ENCODE peak calls at places on chromosomes 2 and 18, in seven cellular contexts. D is SHP77; U is renal cortical epithelial cell; W is fibroblast of mammary gland; G is AG10803; S is CD4-positive, alpha-beta memory T cell; B is ecto neural progenitor cell. A is an unnamed sample.

GRCh38 chr18:48476550-48476917 is 62.3 kb upstream of the CTIF start:
- DNase-seq in W (no peak), G (no peak), S (no peak), D (no peak), B (no peak), U (no peak), A (no peak)

GRCh38 chr2:88342749-88343148 is 109.7 kb downstream of the FOXI3 start:
- DNase-seq in S (no peak), U (no peak), D (no peak), W (no peak), G (no peak), B (no peak), A (no peak)

GRCh38 chr2:241965931-241966412 is 96.4 kb downstream of the RTP5 start:
- DNase-seq in U (peak), G (peak), W (peak), B (no peak), D (no peak), S (peak), A (peak)

GRCh38 chr2:118492335-118492734 is 355.1 kb downstream of the EN1 start:
- DNase-seq in W (peak), G (peak), B (no peak), S (no peak), U (peak), D (no peak), A (no peak)

GRCh38 chr2:177171418-177171865 is 41.2 kb upstream of the HNRNPA3 start:
- DNase-seq in G (no peak), U (no peak), D (no peak), W (no peak), S (no peak), B (no peak), A (no peak)

GRCh38 chr2:97660044-97660774 is 3.6 kb downstream of the ACTR1B start:
- DNase-seq in D (no peak), G (no peak), S (no peak), W (no peak), B (no peak), U (no peak), A (no peak)

GRCh38 chr2:231549446-231550239 is 19.4 kb upstream of the NMUR1 start:
- DNase-seq in G (no peak), U (no peak), D (no peak), W (no peak), B (no peak), S (no peak), A (no peak)

GRCh38 chr18:8717011-8717770 is 11.8 kb downstream of the MTCL1 start:
- DNase-seq in U (no peak), B (no peak), S (no peak), D (no peak), G (no peak), W (no peak), A (peak)

GRCh38 chr18:35680139-35680551 is 98.6 kb downstream of the GALNT1 start:
- DNase-seq in B (no peak), S (no peak), U (no peak), G (no peak), D (no peak), W (no peak), A (no peak)

GRCh38 chr2:234377761-234378341 is 119.0 kb downstream of the ARL4C start:
- DNase-seq in D (no peak), S (no peak), U (peak), W (peak), B (peak), G (peak), A (no peak)

GRCh38 chr2:56025469-56026193 is 102.0 kb upstream of the EFEMP1 start:
- DNase-seq in B (no peak), S (no peak), U (no peak), G (no peak), D (no peak), W (no peak), A (no peak)

GRCh38 chr18:43571078-43571689 is 293.9 kb upstream of the SYT4 start:
- DNase-seq in B (no peak), S (no peak), G (peak), W (peak), D (peak), U (peak), A (no peak)

GRCh38 chr2:10097352-10098148 is 17.3 kb upstream of the CYS1 start:
- DNase-seq in B (peak), D (peak), S (no peak), U (peak), W (peak), G (peak), A (peak)

GRCh38 chr2:101930019-101930418 is 61.7 kb upstream of the IL1R2 start:
- DNase-seq in W (no peak), B (no peak), U (peak), S (no peak), D (no peak), G (no peak), A (no peak)

GRCh38 chr2:100752628-100753333 is 67.2 kb upstream of the NPAS2 start:
- DNase-seq in S (no peak), B (no peak), W (peak), U (peak), G (peak), D (no peak), A (no peak)

GRCh38 chr2:171480908-171481307 is 41.4 kb upstream of the CYBRD1 start:
- DNase-seq in D (no peak), U (no peak), W (no peak), B (no peak), G (no peak), S (no peak), A (no peak)

GRCh38 chr2:168180483-168180882 is 66.9 kb downstream of the STK39 start:
- DNase-seq in G (no peak), B (no peak), S (no peak), D (no peak), W (no peak), U (no peak), A (no peak)

GRCh38 chr18:79945118-79946042 is 6.1 kb downstream of the SLC66A2 start:
- DNase-seq in U (no peak), W (no peak), D (no peak), B (peak), G (no peak), S (no peak), A (peak)

GRCh38 chr2:217800433-217801114 is 202.2 kb downstream of the TNS1 start:
- DNase-seq in B (peak), S (no peak), D (no peak), W (no peak), U (no peak), G (no peak), A (peak)

GRCh38 chr2:160221391-160222276 is 21.6 kb upstream of the ITGB6 start:
- DNase-seq in G (peak), S (no peak), D (no peak), W (peak), U (peak), B (no peak), A (no peak)

GRCh38 chr2:8761529-8762164 is 75.8 kb downstream of the KIDINS220 start:
- DNase-seq in G (peak), D (peak), U (peak), B (no peak), S (no peak), W (peak), A (no peak)

GRCh38 chr2:1207962-1208510 is 205.2 kb upstream of the TPO start:
- DNase-seq in W (no peak), B (no peak), S (no peak), U (no peak), G (no peak), D (no peak), A (no peak)

GRCh38 chr2:102050854-102051391 is 59.2 kb downstream of the IL1R2 start:
- DNase-seq in W (peak), G (peak), D (no peak), B (no peak), U (no peak), S (no peak), A (no peak)

GRCh38 chr2:230865766-230866703 is 1.3 kb downstream of the ITM2C start:
- DNase-seq in G (peak), W (no peak), B (peak), S (peak), D (no peak), U (no peak), A (peak)

GRCh38 chr18:76875390-76876330 is 53.3 kb downstream of the ZNF236 start:
- DNase-seq in S (peak), B (peak), U (peak), W (peak), G (peak), D (peak), A (peak)

GRCh38 chr2:162062559-162062958 is 11.5 kb downstream of the DPP4 start:
- DNase-seq in G (peak), W (no peak), U (peak), B (no peak), D (no peak), S (no peak), A (no peak)

GRCh38 chr2:24945907-24946306 is 25.8 kb downstream of the DNAJC27 start:
- DNase-seq in S (no peak), W (peak), B (no peak), D (no peak), G (no peak), U (no peak), A (no peak)

GRCh38 chr2:221447310-221447709 is 124.8 kb downstream of the EPHA4 start:
- DNase-seq in U (peak), W (no peak), S (no peak), G (peak), B (no peak), D (no peak), A (no peak)

GRCh38 chr2:121790276-121790956 is 35.0 kb downstream of the TSN start:
- DNase-seq in W (peak), U (peak), B (no peak), S (no peak), D (no peak), G (peak), A (no peak)

GRCh38 chr2:24501813-24502212 is 10.8 kb downstream of the NCOA1 start:
- DNase-seq in S (no peak), W (no peak), B (no peak), U (no peak), G (no peak), D (no peak), A (no peak)

GRCh38 chr2:191209346-191209745 is 35.9 kb upstream of the MYO1B start:
- DNase-seq in W (no peak), U (no peak), B (no peak), D (no peak), S (no peak), G (peak), A (no peak)

GRCh38 chr2:66567000-66567399 is 132.1 kb downstream of the MEIS1 start:
- DNase-seq in U (no peak), D (no peak), W (no peak), G (no peak), B (no peak), S (no peak), A (no peak)

GRCh38 chr18:52348209-52348608 is 8.2 kb downstream of the DCC start:
- DNase-seq in U (peak), B (no peak), S (no peak), W (no peak), G (no peak), D (peak), A (peak)

GRCh38 chr2:37367310-37367709 is 22.9 kb downstream of the QPCT start:
- DNase-seq in G (no peak), U (no peak), W (no peak), D (no peak), S (no peak), B (no peak), A (no peak)

GRCh38 chr2:95315801-95316411 is 18.8 kb downstream of the KCNIP3 start:
- DNase-seq in D (no peak), W (peak), S (no peak), G (peak), B (no peak), U (peak), A (no peak)

A was measured in H9.